ENCODE peak calls at places on chromosomes 2 and 18, in four cellular contexts. One of them, this sample, is unnamed.

GRCh38 chr2:209721497-209721896 is 50.1 kb upstream of the UNC80 start:
- DNase-seq in GM12878: no peak
- DNase-seq in SK-N-SH: no peak
- DNase-seq in HepG2: no peak
- DNase-seq in this sample: no peak

GRCh38 chr2:16102976-16103380 is 162.6 kb downstream of the MYCN start:
- DNase-seq in GM12878: no peak
- DNase-seq in SK-N-SH: no peak
- DNase-seq in HepG2: no peak
- DNase-seq in this sample: no peak

GRCh38 chr2:136019825-136020224 is 34.4 kb upstream of the DARS1 start:
- DNase-seq in GM12878: no peak
- DNase-seq in SK-N-SH: peak
- DNase-seq in HepG2: no peak
- DNase-seq in this sample: no peak

GRCh38 chr18:74261053-74261452 is 30.7 kb downstream of the CYB5A start:
- DNase-seq in GM12878: no peak
- DNase-seq in SK-N-SH: no peak
- DNase-seq in HepG2: no peak
- DNase-seq in this sample: no peak

GRCh38 chr2:122206101-122206500 is 450.6 kb downstream of the TSN start:
- DNase-seq in GM12878: no peak
- DNase-seq in SK-N-SH: no peak
- DNase-seq in HepG2: no peak
- DNase-seq in this sample: no peak

GRCh38 chr2:200039847-200040246 is 84.5 kb downstream of the MAIP1 start:
- DNase-seq in GM12878: no peak
- DNase-seq in SK-N-SH: no peak
- DNase-seq in HepG2: no peak
- DNase-seq in this sample: no peak

GRCh38 chr2:20645301-20645701 is 5.6 kb downstream of the HS1BP3 start:
- DNase-seq in GM12878: no peak
- DNase-seq in SK-N-SH: no peak
- DNase-seq in HepG2: no peak
- DNase-seq in this sample: no peak

GRCh38 chr2:96102596-96103387 is 13.6 kb downstream of the ADRA2B start:
- DNase-seq in GM12878: no peak
- DNase-seq in SK-N-SH: peak
- DNase-seq in HepG2: no peak
- DNase-seq in this sample: no peak

GRCh38 chr18:9239708-9240107 is 94.9 kb upstream of the TWSG1 start:
- DNase-seq in GM12878: no peak
- DNase-seq in SK-N-SH: no peak
- DNase-seq in HepG2: no peak
- DNase-seq in this sample: no peak

GRCh38 chr2:121324601-121325000 is 39.6 kb upstream of the TFCP2L1 start:
- DNase-seq in GM12878: no peak
- DNase-seq in SK-N-SH: no peak
- DNase-seq in HepG2: no peak
- DNase-seq in this sample: no peak

GRCh38 chr2:48320747-48321146 is 209.2 kb upstream of the STON1 start:
- DNase-seq in GM12878: no peak
- DNase-seq in SK-N-SH: no peak
- DNase-seq in HepG2: no peak
- DNase-seq in this sample: no peak

GRCh38 chr18:13376298-13376840 is 157.8 kb downstream of the LDLRAD4 start:
- DNase-seq in GM12878: no peak
- DNase-seq in SK-N-SH: no peak
- DNase-seq in HepG2: no peak
- DNase-seq in this sample: no peak

GRCh38 chr2:31947871-31948270 is 62.9 kb downstream of the MEMO1 start:
- DNase-seq in GM12878: no peak
- DNase-seq in SK-N-SH: no peak
- DNase-seq in HepG2: no peak
- DNase-seq in this sample: no peak

GRCh38 chr2:138180691-138181386 is 216.6 kb downstream of the HNMT start:
- DNase-seq in GM12878: no peak
- DNase-seq in SK-N-SH: peak
- DNase-seq in HepG2: peak
- DNase-seq in this sample: no peak

GRCh38 chr2:197211881-197212342 is 98.7 kb downstream of the ANKRD44 start:
- DNase-seq in GM12878: no peak
- DNase-seq in SK-N-SH: no peak
- DNase-seq in HepG2: no peak
- DNase-seq in this sample: no peak

GRCh38 chr18:68847219-68847860 is 49.5 kb downstream of the CCDC102B start:
- DNase-seq in GM12878: no peak
- DNase-seq in SK-N-SH: no peak
- DNase-seq in HepG2: peak
- DNase-seq in this sample: peak

GRCh38 chr2:119205001-119205669 is 18.5 kb upstream of the STEAP3 start:
- DNase-seq in GM12878: no peak
- DNase-seq in SK-N-SH: no peak
- DNase-seq in HepG2: no peak
- DNase-seq in this sample: no peak
- TF ChIP-seq PBX3 in GM12878: no peak
- TF ChIP-seq PBX3 in SK-N-SH: no peak
- TF ChIP-seq PBX3 in HepG2: no peak
- TF ChIP-seq PBX3 in this sample: no peak

DNA sequence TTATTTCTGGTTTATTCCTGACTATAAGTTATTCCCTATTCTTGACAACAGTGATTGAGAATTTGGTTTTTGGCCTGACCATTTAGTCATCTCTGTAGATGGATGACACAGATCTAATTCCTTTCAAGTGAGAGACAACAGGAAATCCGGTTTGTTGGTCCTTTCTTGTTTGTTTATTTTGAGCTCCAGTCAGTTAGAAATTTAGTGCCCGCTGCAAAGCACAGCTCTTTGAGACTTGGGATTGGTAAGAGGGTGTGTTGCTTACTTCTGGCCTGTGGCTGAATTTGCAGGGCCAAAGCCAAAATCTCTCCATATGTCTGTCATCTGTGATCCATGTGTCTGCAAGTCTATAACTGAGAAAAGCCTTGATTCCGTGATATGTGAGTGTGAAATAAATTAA is 74.4 kb downstream of the BIN1 start:
- DNase-seq in GM12878: no peak
- DNase-seq in SK-N-SH: no peak
- DNase-seq in HepG2: no peak
- DNase-seq in this sample: no peak
- TF ChIP-seq PBX3 in GM12878: no peak
- TF ChIP-seq PBX3 in SK-N-SH: no peak
- TF ChIP-seq PBX3 in HepG2: no peak
- TF ChIP-seq PBX3 in this sample: no peak

DNA sequence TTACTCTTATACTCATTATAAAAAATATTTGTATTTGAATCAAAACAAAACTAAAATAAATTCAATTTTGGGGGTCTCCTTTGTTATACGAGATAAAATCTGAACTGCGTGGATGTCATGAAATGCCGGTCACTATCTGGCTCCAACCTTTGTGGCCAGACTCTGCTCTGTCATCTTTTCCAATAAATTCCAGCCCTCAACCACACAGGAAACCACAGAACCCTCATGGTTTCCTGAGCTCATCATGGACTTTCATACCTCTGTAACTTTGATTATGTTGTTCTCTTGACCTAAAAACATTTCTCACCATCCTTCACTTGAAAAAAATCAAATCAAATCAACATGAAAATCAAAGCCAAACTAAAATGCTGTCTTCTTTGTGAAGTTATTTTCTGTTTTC is 724.7 kb downstream of the METTL4 start:
- DNase-seq in GM12878: no peak
- DNase-seq in SK-N-SH: no peak
- DNase-seq in HepG2: no peak
- DNase-seq in this sample: no peak
- TF ChIP-seq PBX3 in GM12878: no peak
- TF ChIP-seq PBX3 in SK-N-SH: no peak
- TF ChIP-seq PBX3 in HepG2: no peak
- TF ChIP-seq PBX3 in this sample: no peak

DNA sequence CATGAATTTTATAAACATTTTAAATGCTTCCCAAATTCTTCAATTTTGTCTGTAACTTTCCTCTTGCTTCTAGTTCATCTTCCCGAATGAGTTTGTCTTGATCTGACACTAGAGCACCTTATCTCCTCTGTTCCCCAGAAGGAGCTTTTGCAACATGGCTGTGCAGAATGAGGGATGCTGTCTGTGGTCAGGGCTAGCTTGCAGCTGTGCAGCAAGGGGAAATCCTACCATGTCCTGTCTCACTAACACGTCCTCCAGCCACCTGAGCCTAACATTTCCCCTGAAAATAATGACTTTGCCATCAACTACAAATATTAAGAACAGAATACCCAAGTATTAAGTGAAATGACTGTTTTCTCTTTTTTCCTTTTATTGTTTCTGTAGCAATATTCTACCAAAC is 423.5 kb downstream of the CMPK2 start:
- DNase-seq in GM12878: no peak
- DNase-seq in SK-N-SH: no peak
- DNase-seq in HepG2: no peak
- DNase-seq in this sample: no peak
- TF ChIP-seq PBX3 in GM12878: no peak
- TF ChIP-seq PBX3 in SK-N-SH: no peak
- TF ChIP-seq PBX3 in HepG2: no peak
- TF ChIP-seq PBX3 in this sample: no peak

GRCh38 chr2:69483696-69484095 is 46.5 kb upstream of the NFU1 start:
- DNase-seq in GM12878: no peak
- DNase-seq in SK-N-SH: no peak
- DNase-seq in HepG2: peak
- DNase-seq in this sample: peak
- TF ChIP-seq PBX3 in GM12878: no peak
- TF ChIP-seq PBX3 in SK-N-SH: no peak
- TF ChIP-seq PBX3 in HepG2: no peak
- TF ChIP-seq PBX3 in this sample: no peak

GRCh38 chr2:3101704-3102055 is 275.9 kb downstream of the EIPR1 start:
- DNase-seq in GM12878: no peak
- DNase-seq in SK-N-SH: no peak
- DNase-seq in HepG2: no peak
- DNase-seq in this sample: no peak
- TF ChIP-seq PBX3 in GM12878: no peak
- TF ChIP-seq PBX3 in SK-N-SH: no peak
- TF ChIP-seq PBX3 in HepG2: no peak
- TF ChIP-seq PBX3 in this sample: no peak

DNA sequence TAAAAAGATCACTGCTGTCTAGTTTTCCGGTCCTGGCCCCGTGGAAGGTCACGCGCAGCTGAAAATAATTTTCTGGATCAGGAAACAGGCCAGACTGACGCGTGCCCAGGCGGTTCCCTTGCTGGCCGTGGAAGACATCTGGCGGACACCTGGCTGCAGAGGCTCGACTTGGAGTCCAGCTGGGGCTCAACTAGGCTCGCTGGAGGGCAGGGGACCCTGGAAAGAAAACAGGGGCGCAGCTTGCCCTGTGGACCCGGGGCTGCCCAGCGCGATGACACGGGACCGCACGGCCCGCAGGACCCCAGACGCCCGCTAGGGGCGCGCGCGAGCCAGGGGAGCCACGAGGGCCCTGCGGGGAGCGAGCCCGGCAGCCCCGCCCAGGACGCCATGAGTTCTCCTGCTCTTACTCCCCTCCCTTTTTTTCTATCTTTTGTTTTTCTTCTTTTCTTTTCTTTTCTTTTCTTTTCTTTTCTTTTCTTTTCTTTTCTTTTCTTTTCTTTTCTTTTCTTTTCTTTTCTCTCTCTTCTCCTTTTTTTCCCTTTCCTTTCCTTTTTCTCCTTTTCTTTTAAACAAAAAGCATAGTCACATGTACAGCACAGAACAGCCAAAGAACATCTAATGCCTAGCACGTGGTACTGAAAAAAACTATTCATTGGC is 43.2 kb upstream of the UBE2F start:
- DNase-seq in GM12878: no peak
- DNase-seq in SK-N-SH: peak
- DNase-seq in HepG2: peak
- DNase-seq in this sample: peak
- TF ChIP-seq PBX3 in GM12878: no peak
- TF ChIP-seq PBX3 in SK-N-SH: peak
- TF ChIP-seq PBX3 in HepG2: no peak
- TF ChIP-seq PBX3 in this sample: no peak